ENCODE peak calls at places on chromosomes 4 and X, in nine cellular contexts. One of them, this sample, is unnamed. For H3K4me1, the result is how much of the 10 kb centered on the place peaks cover.

GRCh38 chr4:155960522-155960921 is 6.9 kb upstream of the CTSO start:
- DNase-seq in suprapubic skin: no peak
- DNase-seq in heart left ventricle: no peak
- DNase-seq in CD8-positive, alpha-beta T cell: no peak
- DNase-seq in tibial artery: no peak
- DNase-seq in fibroblast of lung: peak
- DNase-seq in CD8-positive, alpha-beta memory T cell: no peak
- DNase-seq in psoas muscle: no peak
- DNase-seq in A549: no peak
- DNase-seq in this sample: no peak

GRCh38 chr4:129264008-129264657 is 168.2 kb downstream of the C4orf33 start:
- DNase-seq in fibroblast of lung: no peak
- DNase-seq in A549: no peak
- DNase-seq in tibial artery: no peak
- DNase-seq in CD8-positive, alpha-beta T cell: no peak
- DNase-seq in suprapubic skin: no peak
- DNase-seq in heart left ventricle: no peak
- DNase-seq in CD8-positive, alpha-beta memory T cell: no peak
- DNase-seq in psoas muscle: no peak
- DNase-seq in this sample: no peak

GRCh38 chrX:18983711-18984380 is at the start of gene PHKA2:
- DNase-seq in suprapubic skin: peak
- DNase-seq in CD8-positive, alpha-beta memory T cell: no peak
- DNase-seq in heart left ventricle: peak
- DNase-seq in tibial artery: peak
- DNase-seq in A549: no peak
- DNase-seq in psoas muscle: peak
- DNase-seq in fibroblast of lung: peak
- DNase-seq in CD8-positive, alpha-beta T cell: no peak
- DNase-seq in this sample: peak

GRCh38 chr4:73850261-73850970 is 2.7 kb upstream of the PF4V1 start:
- DNase-seq in A549: no peak
- DNase-seq in heart left ventricle: no peak
- DNase-seq in tibial artery: no peak
- DNase-seq in CD8-positive, alpha-beta memory T cell: no peak
- DNase-seq in suprapubic skin: no peak
- DNase-seq in psoas muscle: no peak
- DNase-seq in fibroblast of lung: peak
- DNase-seq in CD8-positive, alpha-beta T cell: no peak
- DNase-seq in this sample: no peak

GRCh38 chr4:46329118-46329976 is 60.6 kb downstream of the GABRA2 start:
- DNase-seq in tibial artery: no peak
- DNase-seq in A549: peak
- DNase-seq in heart left ventricle: no peak
- DNase-seq in suprapubic skin: no peak
- DNase-seq in CD8-positive, alpha-beta T cell: no peak
- DNase-seq in psoas muscle: no peak
- DNase-seq in fibroblast of lung: peak
- DNase-seq in CD8-positive, alpha-beta memory T cell: no peak
- DNase-seq in this sample: no peak

GRCh38 chr4:110636677-110637407 is 14.0 kb upstream of the PITX2 start:
- DNase-seq in suprapubic skin: no peak
- DNase-seq in psoas muscle: peak
- DNase-seq in fibroblast of lung: no peak
- DNase-seq in tibial artery: no peak
- DNase-seq in CD8-positive, alpha-beta memory T cell: no peak
- DNase-seq in heart left ventricle: no peak
- DNase-seq in CD8-positive, alpha-beta T cell: no peak
- DNase-seq in A549: peak
- DNase-seq in this sample: peak

GRCh38 chrX:34918856-34919255 is 23.7 kb upstream of the FAM47B start:
- DNase-seq in fibroblast of lung: peak
- DNase-seq in A549: peak
- DNase-seq in psoas muscle: no peak
- DNase-seq in tibial artery: no peak
- DNase-seq in heart left ventricle: no peak
- DNase-seq in CD8-positive, alpha-beta T cell: no peak
- DNase-seq in CD8-positive, alpha-beta memory T cell: no peak
- DNase-seq in suprapubic skin: no peak
- DNase-seq in this sample: no peak

GRCh38 chrX:107429090-107429489 is 20.4 kb upstream of the FRMPD3 start:
- DNase-seq in fibroblast of lung: peak
- DNase-seq in CD8-positive, alpha-beta T cell: no peak
- DNase-seq in A549: peak
- DNase-seq in psoas muscle: no peak
- DNase-seq in CD8-positive, alpha-beta memory T cell: no peak
- DNase-seq in suprapubic skin: no peak
- DNase-seq in heart left ventricle: no peak
- DNase-seq in tibial artery: no peak
- DNase-seq in this sample: no peak

GRCh38 chr4:28062562-28062961 is 1201.9 kb downstream of the STIM2 start:
- DNase-seq in A549: no peak
- DNase-seq in heart left ventricle: no peak
- DNase-seq in suprapubic skin: no peak
- DNase-seq in CD8-positive, alpha-beta memory T cell: no peak
- DNase-seq in tibial artery: no peak
- DNase-seq in CD8-positive, alpha-beta T cell: no peak
- DNase-seq in psoas muscle: no peak
- DNase-seq in fibroblast of lung: no peak
- DNase-seq in this sample: no peak

GRCh38 chr4:38378478-38378877 is 285.5 kb upstream of the KLF3 start:
- DNase-seq in tibial artery: no peak
- DNase-seq in A549: no peak
- DNase-seq in CD8-positive, alpha-beta memory T cell: no peak
- DNase-seq in suprapubic skin: no peak
- DNase-seq in psoas muscle: no peak
- DNase-seq in heart left ventricle: no peak
- DNase-seq in CD8-positive, alpha-beta T cell: no peak
- DNase-seq in fibroblast of lung: no peak
- DNase-seq in this sample: no peak

GRCh38 chr4:55819634-55820033 is at the start of gene EXOC1L:
- DNase-seq in CD8-positive, alpha-beta T cell: no peak
- DNase-seq in psoas muscle: no peak
- DNase-seq in A549: no peak
- DNase-seq in suprapubic skin: no peak
- DNase-seq in CD8-positive, alpha-beta memory T cell: no peak
- DNase-seq in heart left ventricle: no peak
- DNase-seq in tibial artery: no peak
- DNase-seq in fibroblast of lung: peak
- DNase-seq in this sample: peak

GRCh38 chrX:153516055-153516454 is 1.4 kb upstream of the ATP2B3 start:
- DNase-seq in CD8-positive, alpha-beta memory T cell: no peak
- DNase-seq in CD8-positive, alpha-beta T cell: no peak
- DNase-seq in psoas muscle: no peak
- DNase-seq in suprapubic skin: no peak
- DNase-seq in heart left ventricle: no peak
- DNase-seq in A549: no peak
- DNase-seq in tibial artery: no peak
- DNase-seq in fibroblast of lung: no peak
- DNase-seq in this sample: no peak

GRCh38 chr4:53592686-53593641 is 1.7 kb upstream of the LNX1 start:
- DNase-seq in A549: peak
- DNase-seq in suprapubic skin: peak
- DNase-seq in tibial artery: no peak
- DNase-seq in psoas muscle: peak
- DNase-seq in CD8-positive, alpha-beta memory T cell: no peak
- DNase-seq in heart left ventricle: peak
- DNase-seq in fibroblast of lung: no peak
- DNase-seq in CD8-positive, alpha-beta T cell: no peak
- DNase-seq in this sample: peak

GRCh38 chr4:142559986-142560385 is 286.1 kb downstream of the INPP4B start:
- DNase-seq in A549: no peak
- DNase-seq in heart left ventricle: no peak
- DNase-seq in suprapubic skin: no peak
- DNase-seq in CD8-positive, alpha-beta memory T cell: no peak
- DNase-seq in tibial artery: no peak
- DNase-seq in psoas muscle: no peak
- DNase-seq in fibroblast of lung: no peak
- DNase-seq in CD8-positive, alpha-beta T cell: no peak
- DNase-seq in this sample: no peak

GRCh38 chr4:93084599-93085305 is 743.8 kb upstream of the ATOH1 start:
- DNase-seq in heart left ventricle: no peak
- DNase-seq in tibial artery: no peak
- DNase-seq in CD8-positive, alpha-beta T cell: no peak
- DNase-seq in suprapubic skin: no peak
- DNase-seq in fibroblast of lung: no peak
- DNase-seq in A549: no peak
- DNase-seq in CD8-positive, alpha-beta memory T cell: no peak
- DNase-seq in psoas muscle: no peak
- DNase-seq in this sample: no peak

GRCh38 chrX:23931149-23931604 is 23.4 kb downstream of the CXorf58 start:
- DNase-seq in CD8-positive, alpha-beta memory T cell: no peak
- DNase-seq in heart left ventricle: no peak
- DNase-seq in fibroblast of lung: no peak
- DNase-seq in tibial artery: no peak
- DNase-seq in A549: peak
- DNase-seq in CD8-positive, alpha-beta T cell: no peak
- DNase-seq in psoas muscle: no peak
- DNase-seq in suprapubic skin: no peak
- DNase-seq in this sample: no peak

GRCh38 chr4:147640331-147640730 is 23.1 kb downstream of the TMEM184C start:
- DNase-seq in CD8-positive, alpha-beta memory T cell: no peak
- DNase-seq in tibial artery: no peak
- DNase-seq in CD8-positive, alpha-beta T cell: no peak
- DNase-seq in psoas muscle: no peak
- DNase-seq in fibroblast of lung: no peak
- DNase-seq in A549: no peak
- DNase-seq in suprapubic skin: no peak
- DNase-seq in heart left ventricle: no peak
- DNase-seq in this sample: no peak

GRCh38 chr4:146073517-146073916 is 102.0 kb upstream of the LSM6 start:
- DNase-seq in fibroblast of lung: no peak
- DNase-seq in psoas muscle: no peak
- DNase-seq in CD8-positive, alpha-beta T cell: no peak
- DNase-seq in heart left ventricle: no peak
- DNase-seq in CD8-positive, alpha-beta memory T cell: no peak
- DNase-seq in suprapubic skin: no peak
- DNase-seq in tibial artery: no peak
- DNase-seq in A549: no peak
- DNase-seq in this sample: no peak

GRCh38 chrX:104335765-104336164 is 81.0 kb upstream of the ESX1 start:
- DNase-seq in tibial artery: no peak
- DNase-seq in heart left ventricle: no peak
- DNase-seq in CD8-positive, alpha-beta memory T cell: no peak
- DNase-seq in fibroblast of lung: peak
- DNase-seq in A549: peak
- DNase-seq in CD8-positive, alpha-beta T cell: no peak
- DNase-seq in suprapubic skin: no peak
- DNase-seq in psoas muscle: no peak
- DNase-seq in this sample: no peak
- H3K4me1 ChIP-seq in tibial artery: under half
- H3K4me1 ChIP-seq in heart left ventricle: under half
- H3K4me1 ChIP-seq in CD8-positive, alpha-beta memory T cell: under half
- H3K4me1 ChIP-seq in fibroblast of lung: under half
- H3K4me1 ChIP-seq in A549: under half
- H3K4me1 ChIP-seq in CD8-positive, alpha-beta T cell: under half
- H3K4me1 ChIP-seq in suprapubic skin: under half
- H3K4me1 ChIP-seq in psoas muscle: under half
- H3K4me1 ChIP-seq in this sample: under half

DNA sequence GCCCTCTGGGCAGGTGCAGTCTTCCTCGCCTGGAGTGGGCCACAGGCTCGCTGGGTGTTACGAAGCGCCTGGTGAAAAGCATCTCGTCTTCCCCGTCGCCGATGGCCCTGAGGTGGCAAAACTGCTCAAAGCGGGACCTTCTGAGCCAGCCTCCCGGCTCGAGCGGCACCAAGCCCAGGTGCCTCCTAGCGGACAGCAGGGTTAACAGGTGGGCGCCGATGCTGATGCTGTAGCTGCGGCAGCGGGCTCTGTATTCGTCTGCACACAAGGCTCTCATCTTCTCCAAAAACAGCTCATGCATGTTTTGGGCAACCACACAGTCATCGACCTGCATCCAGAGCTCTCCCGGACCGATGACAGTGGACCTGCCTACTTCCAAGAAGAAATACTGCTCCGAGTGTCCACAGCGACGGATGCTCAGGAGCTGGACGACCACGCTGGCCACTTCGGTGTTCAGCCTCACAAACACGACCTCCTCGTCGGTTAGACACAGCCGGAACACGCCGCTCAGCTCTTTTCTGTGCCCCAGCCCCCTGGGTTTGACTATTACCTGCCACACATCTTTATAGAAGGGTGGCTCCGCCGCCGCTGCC is 1.2 kb downstream of the IRS4 start:
- DNase-seq in tibial artery: no peak
- DNase-seq in fibroblast of lung: no peak
- DNase-seq in heart left ventricle: no peak
- DNase-seq in CD8-positive, alpha-beta T cell: no peak
- DNase-seq in CD8-positive, alpha-beta memory T cell: no peak
- DNase-seq in psoas muscle: no peak
- DNase-seq in A549: peak
- DNase-seq in suprapubic skin: no peak
- DNase-seq in this sample: peak
- H3K4me3 ChIP-seq in tibial artery: peak
- H3K4me3 ChIP-seq in fibroblast of lung: no peak
- H3K4me3 ChIP-seq in heart left ventricle: no peak
- H3K4me3 ChIP-seq in CD8-positive, alpha-beta T cell: no peak
- H3K4me3 ChIP-seq in CD8-positive, alpha-beta memory T cell: no peak
- H3K4me3 ChIP-seq in psoas muscle: peak
- H3K4me3 ChIP-seq in A549: peak
- H3K4me3 ChIP-seq in suprapubic skin: peak
- H3K4me3 ChIP-seq in this sample: peak

GRCh38 chr4:76998251-76998901 is 48.8 kb downstream of the SEPTIN11 start:
- DNase-seq in fibroblast of lung: peak
- DNase-seq in heart left ventricle: peak
- DNase-seq in tibial artery: no peak
- DNase-seq in A549: no peak
- DNase-seq in CD8-positive, alpha-beta T cell: no peak
- DNase-seq in psoas muscle: no peak
- DNase-seq in CD8-positive, alpha-beta memory T cell: no peak
- DNase-seq in suprapubic skin: no peak
- DNase-seq in this sample: no peak
- H3K4me1 ChIP-seq in fibroblast of lung: under half
- H3K4me1 ChIP-seq in heart left ventricle: under half
- H3K4me1 ChIP-seq in tibial artery: under half
- H3K4me1 ChIP-seq in A549: under half
- H3K4me1 ChIP-seq in CD8-positive, alpha-beta T cell: under half
- H3K4me1 ChIP-seq in psoas muscle: under half
- H3K4me1 ChIP-seq in CD8-positive, alpha-beta memory T cell: under half
- H3K4me1 ChIP-seq in suprapubic skin: under half
- H3K4me1 ChIP-seq in this sample: under half

DNA sequence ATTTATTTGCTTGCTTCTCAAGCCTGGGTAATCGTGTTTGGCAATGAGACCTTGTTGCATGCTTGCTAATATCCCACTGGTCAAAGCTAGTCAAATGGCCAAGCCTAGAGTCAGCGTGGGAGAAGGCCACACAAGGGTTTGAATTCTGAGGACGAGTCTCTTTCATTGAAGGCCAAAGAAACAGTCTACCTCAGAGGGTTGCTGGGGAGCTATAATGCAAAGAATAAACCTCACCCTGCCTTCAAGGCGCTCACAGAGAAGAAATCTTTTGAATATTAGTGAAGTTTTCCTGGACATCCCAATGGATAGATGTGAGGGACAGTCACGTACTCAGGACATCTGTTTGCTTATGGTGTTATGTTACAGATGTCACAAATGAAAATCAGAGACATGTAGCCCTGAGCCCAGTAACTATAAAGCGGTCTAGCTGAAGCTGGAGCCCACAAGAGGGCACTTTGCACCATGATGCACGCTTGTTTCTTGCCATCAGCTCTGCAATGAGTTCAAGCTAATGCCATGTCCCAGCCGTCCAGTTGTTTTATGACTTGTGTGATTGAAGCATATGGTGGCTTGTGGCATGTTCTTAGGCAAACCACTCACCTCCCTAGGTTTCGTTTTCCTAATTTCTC is 1.1 kb upstream of the TLR3 start:
- DNase-seq in psoas muscle: peak
- DNase-seq in A549: peak
- DNase-seq in CD8-positive, alpha-beta T cell: peak
- DNase-seq in heart left ventricle: peak
- DNase-seq in suprapubic skin: no peak
- DNase-seq in tibial artery: peak
- DNase-seq in CD8-positive, alpha-beta memory T cell: no peak
- DNase-seq in fibroblast of lung: peak
- DNase-seq in this sample: peak
- H3K4me3 ChIP-seq in psoas muscle: peak
- H3K4me3 ChIP-seq in A549: peak
- H3K4me3 ChIP-seq in CD8-positive, alpha-beta T cell: peak
- H3K4me3 ChIP-seq in heart left ventricle: peak
- H3K4me3 ChIP-seq in suprapubic skin: peak
- H3K4me3 ChIP-seq in tibial artery: peak
- H3K4me3 ChIP-seq in CD8-positive, alpha-beta memory T cell: peak
- H3K4me3 ChIP-seq in fibroblast of lung: peak
- H3K4me3 ChIP-seq in this sample: peak